ENCODE peak calls at places on chromosomes 3 and 15, in four cellular contexts. One of them, this sample, is unnamed.

GRCh38 chr3:9026320-9027040 is 63.2 kb upstream of the RAD18 start:
- DNase-seq in neuronal stem cell: no peak
- DNase-seq in effector memory CD4-positive, alpha-beta T cell: no peak
- DNase-seq in cardiac fibroblast: no peak
- DNase-seq in this sample: no peak

GRCh38 chr15:101288905-101289513 is 6.0 kb downstream of the SNRPA1 start:
- DNase-seq in neuronal stem cell: no peak
- DNase-seq in effector memory CD4-positive, alpha-beta T cell: no peak
- DNase-seq in cardiac fibroblast: peak
- DNase-seq in this sample: no peak

GRCh38 chr3:50192689-50193141 is 1.3 kb downstream of the GNAT1 start:
- DNase-seq in cardiac fibroblast: peak
- DNase-seq in effector memory CD4-positive, alpha-beta T cell: peak
- DNase-seq in neuronal stem cell: peak
- DNase-seq in this sample: peak

GRCh38 chr3:192133271-192133670 is 594.1 kb downstream of the FGF12 start:
- DNase-seq in effector memory CD4-positive, alpha-beta T cell: no peak
- DNase-seq in cardiac fibroblast: peak
- DNase-seq in neuronal stem cell: no peak
- DNase-seq in this sample: no peak

GRCh38 chr15:60362318-60363023 is 35.3 kb downstream of the ANXA2 start:
- DNase-seq in cardiac fibroblast: peak
- DNase-seq in neuronal stem cell: no peak
- DNase-seq in effector memory CD4-positive, alpha-beta T cell: no peak
- DNase-seq in this sample: no peak

GRCh38 chr3:20769430-20769829 is 583.4 kb upstream of the SGO1 start:
- DNase-seq in effector memory CD4-positive, alpha-beta T cell: no peak
- DNase-seq in cardiac fibroblast: no peak
- DNase-seq in neuronal stem cell: no peak
- DNase-seq in this sample: no peak

GRCh38 chr15:53833134-53833624 is 73.7 kb upstream of the WDR72 start:
- DNase-seq in effector memory CD4-positive, alpha-beta T cell: no peak
- DNase-seq in neuronal stem cell: no peak
- DNase-seq in cardiac fibroblast: peak
- DNase-seq in this sample: no peak

GRCh38 chr3:79661866-79662265 is 105.9 kb downstream of the ROBO1 start:
- DNase-seq in cardiac fibroblast: no peak
- DNase-seq in effector memory CD4-positive, alpha-beta T cell: no peak
- DNase-seq in neuronal stem cell: no peak
- DNase-seq in this sample: no peak

GRCh38 chr3:149783576-149783975 is 8.8 kb downstream of the ANKUB1 start:
- DNase-seq in effector memory CD4-positive, alpha-beta T cell: no peak
- DNase-seq in cardiac fibroblast: peak
- DNase-seq in neuronal stem cell: no peak
- DNase-seq in this sample: no peak

GRCh38 chr15:88704791-88705768 is 66.3 kb downstream of the ISG20 start:
- DNase-seq in effector memory CD4-positive, alpha-beta T cell: no peak
- DNase-seq in neuronal stem cell: peak
- DNase-seq in cardiac fibroblast: peak
- DNase-seq in this sample: no peak

GRCh38 chr3:10505050-10505790 is at the start of gene ATP2B2:
- DNase-seq in cardiac fibroblast: no peak
- DNase-seq in neuronal stem cell: peak
- DNase-seq in effector memory CD4-positive, alpha-beta T cell: no peak
- DNase-seq in this sample: no peak

GRCh38 chr15:75732206-75732808 is 19.7 kb upstream of the CSPG4 start:
- DNase-seq in neuronal stem cell: no peak
- DNase-seq in cardiac fibroblast: no peak
- DNase-seq in effector memory CD4-positive, alpha-beta T cell: no peak
- DNase-seq in this sample: no peak

GRCh38 chr3:179268400-179269051 is 17.6 kb upstream of the KCNMB3 start:
- DNase-seq in effector memory CD4-positive, alpha-beta T cell: no peak
- DNase-seq in cardiac fibroblast: no peak
- DNase-seq in neuronal stem cell: no peak
- DNase-seq in this sample: no peak

This sample was measured in iPS DF 6.9.